ENCODE peak calls at places on chromosomes 2 and 18, in eight cellular contexts. S is cardiac muscle cell, L is stomach, Y is upper lobe of right lung, B is IMR-90, V is hepatocyte, Q is heart left ventricle, K is vagina. W is an unnamed sample.
A peak's percentile ranks its signal among the peaks of the same experiment; 100 is the strongest.

GRCh38 chr2:183490930-183491329 is 366.7 kb downstream of the NUP35 start:
- DNase-seq in K (no peak), Q (peak; percentile 62), L (no peak), B (no peak), V (peak; percentile 35), Y (no peak), S (no peak), W (peak; percentile 17)

GRCh38 chr2:148813603-148814065 is 61.4 kb upstream of the KIF5C start:
- DNase-seq in Q (no peak), L (peak; percentile 28), B (no peak), Y (no peak), V (no peak), S (no peak), K (no peak), W (no peak)

GRCh38 chr2:126368778-126369177 is 287.2 kb upstream of the GYPC start:
- DNase-seq in Q (no peak), V (no peak), Y (no peak), K (no peak), B (no peak), S (no peak), L (no peak), W (no peak)

GRCh38 chr2:20568501-20569463 is 82.1 kb downstream of the HS1BP3 start:
- DNase-seq in K (no peak), V (no peak), Q (no peak), B (no peak), L (no peak), S (peak; percentile 77), Y (peak; percentile 47), W (no peak)

GRCh38 chr2:236360486-236360885 is 96.3 kb upstream of the ASB18 start:
- DNase-seq in V (peak; percentile 27), S (peak; percentile 20), B (no peak), Y (no peak), Q (no peak), L (no peak), K (peak; percentile 7), W (peak; percentile 14)

GRCh38 chr2:202172439-202173191 is 65.8 kb downstream of the SUMO1 start:
- DNase-seq in S (peak; percentile 24), Y (no peak), K (no peak), B (peak; percentile 59), V (no peak), L (no peak), Q (no peak), W (no peak)

GRCh38 chr2:231361701-231362588 is 33.6 kb upstream of the B3GNT7 start:
- DNase-seq in S (no peak), Y (peak; percentile 84), V (no peak), Q (no peak), B (no peak), K (peak; percentile 84), L (no peak), W (no peak)

GRCh38 chr2:239978381-239978780 is 46.8 kb downstream of the NDUFA10 start:
- DNase-seq in Y (no peak), K (no peak), L (no peak), B (peak; percentile 15), V (no peak), S (peak; percentile 83), Q (no peak), W (no peak)

GRCh38 chr2:6982934-6983589 is 65.8 kb downstream of the RNF144A start:
- DNase-seq in S (peak; percentile 37), L (no peak), Y (no peak), Q (no peak), V (no peak), K (no peak), B (no peak), W (no peak)

DNA sequence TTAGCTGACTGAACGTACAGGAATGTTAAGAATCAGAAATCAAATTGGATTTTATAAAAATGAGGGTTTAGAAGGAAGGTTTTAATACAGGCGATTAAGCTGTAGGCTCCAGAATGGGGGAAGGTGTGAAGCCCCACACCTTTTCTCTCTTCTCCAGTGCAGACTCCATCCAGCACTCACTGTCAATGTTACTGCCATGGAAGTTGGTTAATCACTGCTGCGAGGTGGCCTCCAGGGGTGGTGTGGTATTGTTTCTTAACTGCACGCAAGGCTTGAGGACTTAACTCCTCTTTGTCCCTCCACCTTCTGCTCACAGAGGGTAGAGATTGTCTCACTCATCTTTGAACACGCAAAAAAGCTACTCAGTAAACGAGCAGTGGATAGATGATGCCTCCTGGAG is 26.9 kb upstream of the YWHAQ start:
- DNase-seq in B (no peak), Y (no peak), Q (no peak), K (no peak), V (no peak), S (no peak), L (no peak), W (no peak)
- TF ChIP-seq CTCF in B (peak; percentile 8), Y (no peak), Q (no peak), K (no peak), V (peak; percentile 4), S (no peak), L (no peak), W (no peak)

GRCh38 chr18:48940854-48941531 is 9.8 kb downstream of the SMAD7 start:
- DNase-seq in S (no peak), Q (no peak), K (no peak), L (no peak), Y (peak; percentile 71), B (peak; percentile 45), V (no peak), W (no peak)
- H3K27ac ChIP-seq in S (peak overlapping the region; percentile 96), Q (peak overlapping the region; percentile 28), K (peak overlapping the region; percentile 94), L (peak overlapping the region; percentile 99), Y (peak overlapping the region; percentile 71), B (peak overlapping the region; percentile 42), V (peak overlapping the region; percentile 100), W (no peak overlapping the region)

GRCh38 chr18:59140287-59140885 is 702 bp downstream of the SEC11C start:
- DNase-seq in Q (no peak), S (peak; percentile 33), B (peak; percentile 51), K (no peak), V (peak; percentile 69), L (peak; percentile 28), Y (no peak), W (peak; percentile 28)
- TF ChIP-seq CTCF in Q (no peak), S (no peak), B (no peak), K (no peak), V (no peak), L (no peak), Y (no peak), W (no peak)

GRCh38 chr2:237457388-237457941 is 29.6 kb upstream of the MLPH start:
- DNase-seq in S (no peak), B (no peak), L (no peak), Y (no peak), K (no peak), Q (no peak), V (no peak), W (no peak)

GRCh38 chr2:237459741-237460174 is 27.3 kb upstream of the MLPH start:
- DNase-seq in Q (no peak), B (peak; percentile 82), L (no peak), Y (no peak), K (no peak), V (no peak), S (peak; percentile 60), W (no peak)

GRCh38 chr2:237458519-237458918 is 28.5 kb upstream of the MLPH start:
- DNase-seq in K (no peak), Q (no peak), Y (no peak), B (no peak), L (no peak), S (no peak), V (no peak), W (no peak)

GRCh38 chr2:237456200-237456731 is 30.8 kb upstream of the MLPH start:
- DNase-seq in Q (peak; percentile 84), V (peak; percentile 51), L (no peak), K (no peak), S (peak; percentile 63), Y (peak; percentile 58), B (peak; percentile 96), W (no peak)

GRCh38 chr2:237459226-237459625 is 27.8 kb upstream of the MLPH start:
- DNase-seq in S (no peak), B (no peak), Q (no peak), K (no peak), V (no peak), L (no peak), Y (no peak), W (no peak)
- H3K27ac ChIP-seq in S (no peak overlapping the region), B (no peak overlapping the region), Q (no peak overlapping the region), K (peak overlapping the region; percentile 4), V (no peak overlapping the region), L (no peak overlapping the region), Y (no peak overlapping the region), W (no peak overlapping the region)